ENCODE peak calls at places on chromosomes 2 and 18, in four cellular contexts. G, L, U and E are unnamed samples.

GRCh38 chr18:9475643-9476580 is 599 bp downstream of the RALBP1 start:
- DNase-seq in G (peak), L (no peak), U (peak), E (no peak)

GRCh38 chr2:180208841-180209240 is 201.7 kb upstream of the CWC22 start:
- DNase-seq in G (no peak), L (no peak), U (no peak), E (no peak)

GRCh38 chr2:101238930-101239759 is 13.5 kb upstream of the CNOT11 start:
- DNase-seq in G (no peak), L (peak), U (no peak), E (peak)

GRCh38 chr2:148569221-148569620 is 75.3 kb upstream of the EPC2 start:
- DNase-seq in G (no peak), L (no peak), U (no peak), E (no peak)

GRCh38 chr2:70041666-70042065 is 45.6 kb upstream of the PCBP1 start:
- DNase-seq in G (no peak), L (no peak), U (no peak), E (no peak)

GRCh38 chr2:227774895-227775842 is 29.5 kb downstream of the SCYGR8 start:
- DNase-seq in G (no peak), L (no peak), U (no peak), E (no peak)

GRCh38 chr18:9365406-9365805 is 30.8 kb downstream of the TWSG1 start:
- DNase-seq in G (no peak), L (no peak), U (no peak), E (no peak)

GRCh38 chr2:1795842-1796580 is 51.7 kb upstream of the PXDN start:
- DNase-seq in G (no peak), L (no peak), U (no peak), E (no peak)

GRCh38 chr2:235026137-235026536 is 74.3 kb downstream of the SH3BP4 start:
- DNase-seq in G (no peak), L (no peak), U (no peak), E (no peak)

GRCh38 chr2:18612133-18612532 is 22.8 kb upstream of the NT5C1B start:
- DNase-seq in G (no peak), L (no peak), U (no peak), E (no peak)

GRCh38 chr2:188367164-188367563 is 75.5 kb downstream of the GULP1 start:
- DNase-seq in G (no peak), L (no peak), U (no peak), E (no peak)

GRCh38 chr18:39647627-39648502 is 2082.3 kb upstream of the CELF4 start:
- DNase-seq in G (no peak), L (no peak), U (no peak), E (no peak)

GRCh38 chr2:173669271-173669853 is 295.8 kb downstream of the SP3 start:
- DNase-seq in G (no peak), L (no peak), U (no peak), E (no peak)

GRCh38 chr18:3104190-3105054 is 91.5 kb upstream of the LPIN2 start:
- DNase-seq in G (no peak), L (no peak), U (no peak), E (no peak)